ENCODE peak calls at places on chromosomes 5 and 9, in nine cellular contexts. T, M, L, W, S, A, Q, J and O are unnamed samples.

GRCh38 chr5:138951986-138952735 is 77.0 kb upstream of the LRRTM2 start:
- DNase-seq in T (no peak), M (no peak), L (no peak), W (no peak), S (no peak), A (no peak), Q (no peak), J (no peak), O (no peak)

GRCh38 chr5:170110403-170111087 is 4.8 kb downstream of the FOXI1 start:
- DNase-seq in T (no peak), M (no peak), L (no peak), W (no peak), S (no peak), A (no peak), Q (no peak), J (no peak), O (no peak)

GRCh38 chr9:135343733-135344522 is 135.7 kb upstream of the PPP1R26 start:
- DNase-seq in T (peak; percentile 59), M (no peak), L (peak; percentile 82), W (peak; percentile 25), S (peak; percentile 58), A (peak; percentile 17), Q (no peak), J (peak; percentile 71), O (peak; percentile 34)

GRCh38 chr5:109161914-109162683 is 247.7 kb downstream of the PJA2 start:
- DNase-seq in T (no peak), M (peak; percentile 53), L (no peak), W (no peak), S (no peak), A (peak; percentile 62), Q (no peak), J (no peak), O (no peak)

GRCh38 chr9:134641173-134641985 is at the start of gene COL5A1:
- DNase-seq in T (no peak), M (peak; percentile 56), L (peak; percentile 97), W (peak; percentile 61), S (peak; percentile 42), A (peak; percentile 95), Q (peak; percentile 93), J (peak; percentile 68), O (peak; percentile 84)

GRCh38 chr9:95507456-95508241 is 9.1 kb downstream of the PTCH1 start:
- DNase-seq in T (peak; percentile 49), M (peak; percentile 80), L (peak; percentile 87), W (peak; percentile 51), S (peak; percentile 38), A (peak; percentile 72), Q (peak; percentile 85), J (peak; percentile 38), O (peak; percentile 18)

GRCh38 chr5:114830114-114830513 is 339.6 kb downstream of the TRIM36 start:
- DNase-seq in T (no peak), M (no peak), L (no peak), W (no peak), S (no peak), A (no peak), Q (no peak), J (no peak), O (no peak)

GRCh38 chr9:129954868-129955550 is 88.0 kb downstream of the FNBP1 start:
- DNase-seq in T (no peak), M (no peak), L (no peak), W (no peak), S (no peak), A (peak; percentile 64), Q (no peak), J (no peak), O (peak; percentile 17)